ENCODE peak calls at places on chromosome 2, in four cellular contexts. U, V, P and N are unnamed samples.

GRCh38 chr2:20113986-20114938 is 62.8 kb upstream of the LAPTM4A start:
- DNase-seq in U (peak; percentile 72), V (no peak), P (no peak), N (no peak)

GRCh38 chr2:23803965-23804542 is 122.9 kb downstream of the ATAD2B start:
- DNase-seq in P (peak; percentile 17), V (peak; percentile 31), U (no peak), N (peak; percentile 54)

GRCh38 chr2:109229094-109229675 is 100.2 kb downstream of the SH3RF3 start:
- DNase-seq in V (no peak), U (no peak), P (no peak), N (no peak)

GRCh38 chr2:10963155-10963554 is 51.4 kb downstream of the KCNF1 start:
- DNase-seq in P (no peak), U (no peak), V (no peak), N (peak; percentile 51)

GRCh38 chr2:71631411-71631931 is 178.1 kb downstream of the DYSF start:
- DNase-seq in U (no peak), P (no peak), V (no peak), N (peak; percentile 37)

GRCh38 chr2:134277223-134277622 is 23.4 kb downstream of the MGAT5 start:
- DNase-seq in P (no peak), U (no peak), V (no peak), N (no peak)

GRCh38 chr2:24917086-24917485 is 3.0 kb downstream of the ADCY3 start:
- DNase-seq in V (no peak), U (peak; percentile 44), P (no peak), N (peak; percentile 45)

GRCh38 chr2:239932881-239933735 is 92.0 kb downstream of the NDUFA10 start:
- DNase-seq in P (no peak), V (peak; percentile 3), U (peak; percentile 47), N (no peak)

GRCh38 chr2:158740591-158740990 is 54.5 kb upstream of the DAPL1 start:
- DNase-seq in P (no peak), V (no peak), U (no peak), N (peak; percentile 56)

GRCh38 chr2:200156140-200156858 is 150.2 kb upstream of the SPATS2L start:
- DNase-seq in P (peak; percentile 13), U (no peak), V (no peak), N (peak; percentile 95)

GRCh38 chr2:47784349-47784851 is 1.5 kb downstream of the MSH6 start:
- DNase-seq in U (no peak), V (no peak), P (no peak), N (no peak)

GRCh38 chr2:242060212-242060835 is 190.8 kb downstream of the RTP5 start:
- DNase-seq in U (no peak), P (no peak), V (no peak), N (peak; percentile 85)

GRCh38 chr2:218399391-218400166 is at the start of gene CTDSP1:
- DNase-seq in U (peak; percentile 99), V (peak; percentile 97), P (peak; percentile 98), N (peak; percentile 98)

GRCh38 chr2:14944562-14945346 is 312.2 kb downstream of the LRATD1 start:
- DNase-seq in U (no peak), P (no peak), V (no peak), N (peak; percentile 12)

GRCh38 chr2:67394734-67395133 is 2.4 kb upstream of the ETAA1 start:
- DNase-seq in P (no peak), V (no peak), U (no peak), N (peak; percentile 51)

GRCh38 chr2:120512321-120512710 is 166.4 kb downstream of the INHBB start:
- DNase-seq in P (no peak), U (peak; percentile 58), V (no peak), N (no peak)

GRCh38 chr2:218310853-218311542 is 18.7 kb upstream of the TMBIM1 start:
- DNase-seq in V (no peak), U (no peak), P (no peak), N (no peak)

GRCh38 chr2:212940816-212941215 is 210.6 kb downstream of the IKZF2 start:
- DNase-seq in V (peak; percentile 15), U (no peak), P (peak; percentile 38), N (peak; percentile 77)

GRCh38 chr2:43009448-43009847 is 217.0 kb downstream of the ZFP36L2 start:
- DNase-seq in P (no peak), V (no peak), U (peak; percentile 1), N (peak; percentile 47)

GRCh38 chr2:112880696-112881095 is 30.3 kb upstream of the IL37 start:
- DNase-seq in V (no peak), U (no peak), P (no peak), N (peak; percentile 45)

GRCh38 chr2:240581811-240582210 is 4.7 kb upstream of the CAPN10 start:
- DNase-seq in V (no peak), U (no peak), P (no peak), N (no peak)

GRCh38 chr2:220961461-220961860 is 610.6 kb downstream of the EPHA4 start:
- DNase-seq in V (no peak), U (no peak), P (no peak), N (no peak)

GRCh38 chr2:59904145-59904544 is 649.3 kb downstream of the BCL11A start:
- DNase-seq in U (no peak), P (no peak), V (no peak), N (no peak)

GRCh38 chr2:217216316-217216715 is 356.5 kb upstream of the TNP1 start:
- DNase-seq in U (no peak), P (no peak), V (no peak), N (no peak)

GRCh38 chr2:96876036-96876810 is 6.3 kb upstream of the SEMA4C start:
- DNase-seq in V (no peak), P (no peak), U (no peak), N (peak; percentile 57)

GRCh38 chr2:108074945-108075344 is 88.6 kb downstream of the SLC5A7 start:
- DNase-seq in P (no peak), V (no peak), U (no peak), N (peak; percentile 3)

GRCh38 chr2:224612581-224612980 is 27.4 kb upstream of the CUL3 start:
- DNase-seq in U (no peak), V (no peak), P (no peak), N (no peak)

GRCh38 chr2:150608341-150608740 is 120.9 kb upstream of the RND3 start:
- DNase-seq in V (no peak), U (no peak), P (no peak), N (no peak)

GRCh38 chr2:144663217-144663616 is 143.3 kb upstream of the ZEB2 start:
- DNase-seq in U (no peak), P (no peak), V (no peak), N (no peak)

GRCh38 chr2:166627893-166628292 is 133.8 kb upstream of the SCN7A start:
- DNase-seq in P (no peak), V (no peak), U (no peak), N (peak; percentile 37)
- H3K4me3 ChIP-seq in P (no peak overlapping the region), V (no peak overlapping the region), U (no peak overlapping the region), N (no peak overlapping the region)

GRCh38 chr2:233129351-233129978 is 69.3 kb downstream of the INPP5D start:
- DNase-seq in U (peak; percentile 41), V (no peak), P (no peak), N (no peak)
- TF ChIP-seq CTCF in U (no peak), V (no peak), P (no peak), N (peak; percentile 28)

GRCh38 chr2:190535586-190535985 is 1.1 kb upstream of the NEMP2 start:
- DNase-seq in U (no peak), V (no peak), P (no peak), N (no peak)
- H3K4me3 ChIP-seq in U (peak overlapping the region; percentile 74), V (peak overlapping the region; percentile 81), P (peak overlapping the region; percentile 61), N (no peak overlapping the region)

DNA sequence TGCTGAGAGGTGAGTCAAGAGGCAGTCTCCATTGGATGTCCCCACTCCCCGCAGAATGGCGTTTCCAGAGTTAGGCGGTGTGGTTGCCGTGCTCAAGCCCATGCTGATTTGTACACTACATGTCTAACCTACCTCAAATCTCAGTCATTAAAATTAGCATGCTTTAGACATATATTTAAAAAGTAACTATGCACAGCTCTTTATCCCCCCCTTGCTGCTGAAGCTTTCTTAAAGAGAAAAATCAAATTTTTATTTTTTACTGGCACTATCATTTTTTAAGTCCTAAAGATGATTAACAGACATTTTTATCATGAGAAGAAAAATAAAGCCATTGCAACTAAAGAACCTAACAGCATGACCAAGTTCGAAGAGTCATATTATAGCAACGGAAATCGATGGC is 42.9 kb downstream of the BOLA3 start:
- DNase-seq in V (no peak), U (no peak), P (no peak), N (peak; percentile 50)
- TF ChIP-seq CTCF in V (peak; percentile 35), U (no peak), P (no peak), N (peak; percentile 54)

DNA sequence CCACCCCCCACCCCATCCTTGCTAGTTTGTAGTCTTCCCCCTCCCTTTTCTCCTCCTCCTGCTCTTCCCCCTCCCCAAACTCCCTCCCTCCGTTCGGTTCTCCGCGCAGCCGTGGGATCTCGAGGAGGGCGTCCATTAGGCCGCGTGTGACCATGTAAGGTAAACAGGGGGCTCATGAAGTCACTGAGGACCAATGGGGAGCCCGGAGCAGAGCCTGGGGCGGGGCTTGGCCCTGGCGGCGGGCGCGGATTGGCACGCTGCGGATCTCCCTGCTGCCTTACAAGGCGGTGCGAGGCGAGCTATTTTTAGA is 246 bp upstream of the KLF7 start:
- DNase-seq in P (peak; percentile 99), V (peak; percentile 99), U (peak; percentile 98), N (peak; percentile 100)
- H3K4me3 ChIP-seq in P (peak overlapping the region; percentile 91), V (peak overlapping the region; percentile 85), U (peak overlapping the region; percentile 61), N (peak overlapping the region; percentile 88)

DNA sequence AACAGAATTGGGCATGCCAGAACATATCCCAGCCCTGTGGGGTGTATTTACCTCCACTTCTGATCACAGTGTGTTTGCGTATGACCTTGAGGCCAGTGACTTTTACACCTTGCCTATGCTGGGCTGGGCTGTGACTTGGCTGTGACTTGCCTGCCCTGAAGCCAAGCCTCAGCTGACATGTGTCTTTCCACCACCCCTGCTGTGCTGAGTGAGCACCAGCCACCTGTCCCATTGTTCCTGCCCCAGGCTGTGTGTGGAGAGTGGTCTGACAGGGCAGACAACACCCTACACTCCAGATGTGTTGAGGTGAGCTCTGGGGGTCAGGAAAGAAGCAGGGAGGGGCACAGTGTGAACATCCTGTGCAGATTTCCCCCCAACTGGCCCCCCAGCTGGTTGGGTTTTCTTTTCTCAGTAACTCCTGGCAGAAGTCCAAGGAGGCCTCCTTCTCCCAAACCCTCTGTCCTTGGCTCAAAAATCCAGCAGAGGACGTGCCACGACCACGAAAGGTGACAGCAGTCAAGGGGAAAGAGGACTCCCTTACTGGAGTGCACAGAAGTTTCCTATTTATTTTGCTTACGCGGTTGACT is 5.1 kb upstream of the STEAP3 start:
- DNase-seq in P (peak; percentile 58), V (no peak), U (peak; percentile 48), N (peak; percentile 89)
- TF ChIP-seq CTCF in P (peak; percentile 17), V (peak; percentile 65), U (no peak), N (peak; percentile 85)

GRCh38 chr2:197298609-197299008 is 12.0 kb downstream of the ANKRD44 start:
- DNase-seq in V (no peak), U (no peak), P (no peak), N (no peak)

GRCh38 chr2:197300139-197300538 is 10.4 kb downstream of the ANKRD44 start:
- DNase-seq in U (no peak), P (no peak), V (no peak), N (no peak)

GRCh38 chr2:197297262-197297661 is 13.3 kb downstream of the ANKRD44 start:
- DNase-seq in V (no peak), U (no peak), P (no peak), N (no peak)

GRCh38 chr2:197296861-197297260 is 13.7 kb downstream of the ANKRD44 start:
- DNase-seq in P (no peak), U (no peak), V (no peak), N (no peak)

GRCh38 chr2:197297772-197298318 is 12.7 kb downstream of the ANKRD44 start:
- DNase-seq in V (no peak), P (no peak), U (no peak), N (no peak)
- H3K4me3 ChIP-seq in V (no peak overlapping the region), P (no peak overlapping the region), U (no peak overlapping the region), N (no peak overlapping the region)